ENCODE peak calls at places on chromosome 19, in ten cellular contexts. Q, U, E, I, X, K, Z, W, H and G are unnamed samples.

GRCh38 chr19:47756627-47756929 is 11.2 kb downstream of the NOP53 start:
- DNase-seq in Q (no peak), U (no peak), E (no peak), I (no peak), X (no peak), K (no peak), Z (no peak), W (no peak), H (no peak), G (no peak)

GRCh38 chr19:17026041-17026658 is 460 bp downstream of the CPAMD8 start:
- DNase-seq in Q (peak; percentile 44), U (no peak), E (no peak), I (no peak), X (no peak), K (no peak), Z (no peak), W (no peak), H (peak; percentile 9), G (peak; percentile 31)

GRCh38 chr19:35557539-35558399 is 5.7 kb downstream of the ATP4A start:
- DNase-seq in Q (peak; percentile 95), U (peak; percentile 51), E (peak; percentile 82), I (peak; percentile 85), X (peak; percentile 89), K (no peak), Z (peak; percentile 58), W (peak; percentile 12), H (peak; percentile 63), G (peak; percentile 50)

GRCh38 chr19:48669903-48670668 is 2.7 kb downstream of the NTN5 start:
- DNase-seq in Q (no peak), U (no peak), E (no peak), I (no peak), X (no peak), K (no peak), Z (no peak), W (no peak), H (no peak), G (no peak)

GRCh38 chr19:50803633-50804419 is 13.6 kb downstream of the ACP4 start:
- DNase-seq in Q (peak; percentile 83), U (no peak), E (peak; percentile 43), I (no peak), X (no peak), K (no peak), Z (no peak), W (no peak), H (peak; percentile 21), G (peak; percentile 22)

GRCh38 chr19:39156230-39156890 is 30.8 kb downstream of the PAK4 start:
- DNase-seq in Q (no peak), U (no peak), E (peak; percentile 35), I (peak; percentile 37), X (no peak), K (no peak), Z (no peak), W (peak; percentile 8), H (peak; percentile 32), G (peak; percentile 16)

GRCh38 chr19:46878613-46879375 is 18.0 kb downstream of the ARHGAP35 start:
- DNase-seq in Q (no peak), U (no peak), E (peak; percentile 87), I (no peak), X (no peak), K (no peak), Z (peak; percentile 72), W (peak; percentile 80), H (peak; percentile 75), G (peak; percentile 85)

GRCh38 chr19:277581-278165 is 13.5 kb downstream of the PLPP2 start:
- DNase-seq in Q (peak; percentile 89), U (no peak), E (peak; percentile 72), I (no peak), X (no peak), K (no peak), Z (peak; percentile 56), W (no peak), H (peak; percentile 63), G (peak; percentile 65)

GRCh38 chr19:10919352-10920287 is 8.8 kb downstream of the YIPF2 start:
- DNase-seq in Q (no peak), U (no peak), E (no peak), I (peak; percentile 61), X (no peak), K (no peak), Z (no peak), W (no peak), H (no peak), G (no peak)

GRCh38 chr19:19823916-19824315 is 2.4 kb upstream of the ZNF506 start:
- DNase-seq in Q (no peak), U (no peak), E (no peak), I (no peak), X (no peak), K (no peak), Z (no peak), W (no peak), H (no peak), G (no peak)

GRCh38 chr19:39372047-39372802 is 18.7 kb downstream of the PAF1 start:
- DNase-seq in Q (no peak), U (peak; percentile 82), E (peak; percentile 95), I (peak; percentile 54), X (no peak), K (peak; percentile 87), Z (peak; percentile 98), W (peak; percentile 99), H (peak; percentile 99), G (peak; percentile 97)

GRCh38 chr19:10288662-10289166 is 1.0 kb upstream of the ICAM5 start:
- DNase-seq in Q (peak; percentile 76), U (no peak), E (peak; percentile 76), I (no peak), X (peak; percentile 75), K (no peak), Z (peak; percentile 40), W (no peak), H (peak; percentile 55), G (peak; percentile 80)

GRCh38 chr19:1253514-1254080 is 5.2 kb downstream of the MIDN start:
- DNase-seq in Q (no peak), U (no peak), E (no peak), I (no peak), X (peak; percentile 79), K (no peak), Z (no peak), W (peak; percentile 83), H (no peak), G (peak; percentile 94)

GRCh38 chr19:19747357-19748220 is 14.7 kb upstream of the ZNF14 start:
- DNase-seq in Q (no peak), U (no peak), E (no peak), I (no peak), X (no peak), K (no peak), Z (no peak), W (no peak), H (no peak), G (no peak)

GRCh38 chr19:16548956-16549355 is 6.7 kb upstream of the CHERP start:
- DNase-seq in Q (no peak), U (no peak), E (no peak), I (no peak), X (no peak), K (no peak), Z (no peak), W (no peak), H (no peak), G (no peak)

GRCh38 chr19:40457048-40457447 is 8.5 kb downstream of the BLVRB start:
- DNase-seq in Q (no peak), U (no peak), E (no peak), I (no peak), X (no peak), K (no peak), Z (no peak), W (no peak), H (no peak), G (no peak)

GRCh38 chr19:36986601-36987000 is 70.5 kb downstream of the ZNF568 start:
- DNase-seq in Q (no peak), U (no peak), E (no peak), I (no peak), X (no peak), K (no peak), Z (no peak), W (no peak), H (no peak), G (no peak)
- H3K4me3 ChIP-seq in Q (no peak overlapping the region), U (no peak overlapping the region), E (no peak overlapping the region), I (no peak overlapping the region), X (no peak overlapping the region), K (no peak overlapping the region), Z (no peak overlapping the region), W (no peak overlapping the region), H (no peak overlapping the region), G (no peak overlapping the region)

GRCh38 chr19:23118400-23118799 is 1.6 kb downstream of the ZNF730 start:
- DNase-seq in Q (peak; percentile 17), U (no peak), E (no peak), I (no peak), X (no peak), K (no peak), Z (no peak), W (no peak), H (no peak), G (no peak)

GRCh38 chr19:23116802-23117571 is at the start of gene ZNF730:
- DNase-seq in Q (peak; percentile 99), U (peak; percentile 33), E (peak; percentile 88), I (peak; percentile 37), X (no peak), K (no peak), Z (peak; percentile 80), W (peak; percentile 67), H (peak; percentile 87), G (peak; percentile 69)
- TF ChIP-seq CTCF in Q (no peak), U (no peak), E (no peak), I (no peak), X (no peak), K (no peak), Z (no peak), W (no peak), H (no peak), G (no peak)

DNA sequence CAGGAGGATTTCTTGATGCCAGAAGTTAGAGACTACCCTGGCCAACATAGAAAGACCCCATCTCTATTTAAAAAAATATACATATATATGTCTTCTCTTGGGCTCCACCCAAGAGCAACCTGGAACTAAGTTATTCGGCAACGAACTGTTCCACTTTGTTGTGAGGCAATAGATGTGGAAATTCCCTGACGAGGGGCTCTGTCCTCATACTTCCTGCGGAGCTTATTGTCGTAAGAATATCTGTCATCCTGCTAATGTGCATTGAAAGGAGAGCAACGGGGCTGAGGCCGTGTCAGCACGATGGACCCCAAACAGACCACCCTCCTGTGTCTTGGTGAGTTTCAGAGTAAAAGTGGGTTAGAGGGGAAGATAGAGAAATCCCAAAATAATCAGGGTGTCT is at the start of gene FCAR:
- DNase-seq in Q (no peak), U (no peak), E (no peak), I (no peak), X (no peak), K (no peak), Z (no peak), W (no peak), H (no peak), G (no peak)
- H3K4me3 ChIP-seq in Q (no peak within 1 kb of the TSS), U (no peak within 1 kb of the TSS), E (no peak within 1 kb of the TSS), I (no peak within 1 kb of the TSS), X (no peak within 1 kb of the TSS), K (no peak within 1 kb of the TSS), Z (no peak within 1 kb of the TSS), W (no peak within 1 kb of the TSS), H (no peak within 1 kb of the TSS), G (no peak within 1 kb of the TSS)

DNA sequence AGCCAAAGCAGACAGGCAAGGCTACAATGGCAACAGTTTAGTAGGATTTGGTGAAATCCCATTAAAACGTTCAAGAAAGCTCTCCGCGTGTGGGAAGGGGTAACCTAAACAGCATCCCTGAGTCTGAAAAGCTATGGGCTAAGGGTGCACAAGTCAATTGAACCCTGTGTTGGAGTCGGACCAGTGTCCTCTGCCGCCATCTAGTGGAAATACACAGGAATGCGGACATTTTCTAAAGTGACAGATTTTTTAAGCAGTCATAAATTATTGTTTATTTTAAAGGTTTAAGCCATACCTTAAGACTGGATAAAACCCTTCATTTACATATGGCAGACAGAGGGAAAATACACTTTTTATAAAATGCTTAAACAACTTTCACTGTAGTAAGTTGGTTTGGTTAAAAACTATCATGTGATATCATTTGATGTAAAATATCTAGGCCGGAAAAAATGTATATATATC is 26.5 kb upstream of the LSM14A start:
- DNase-seq in Q (peak; percentile 74), U (no peak), E (peak; percentile 75), I (peak; percentile 47), X (peak; percentile 75), K (peak; percentile 29), Z (peak; percentile 72), W (peak; percentile 36), H (peak; percentile 70), G (peak; percentile 73)
- TF ChIP-seq CTCF in Q (peak; percentile 88), U (peak; percentile 80), E (peak; percentile 75), I (peak; percentile 64), X (peak; percentile 99), K (peak; percentile 71), Z (peak; percentile 81), W (peak; percentile 82), H (peak; percentile 81), G (peak; percentile 83)